ENCODE peak calls at places on chromosomes 1 and 21, in six cellular contexts. J is ovary, D is right cardiac atrium, X is Karpas-422, R is heart left ventricle, U is fibroblast of lung. E is an unnamed sample.

GRCh38 chr1:17189632-17190525 is 15.0 kb upstream of the PADI1 start:
- DNase-seq in D (no peak), R (no peak), X (no peak), J (no peak), U (peak; percentile 91), E (no peak)

GRCh38 chr21:27244796-27245195 is 277.9 kb upstream of the ADAMTS5 start:
- DNase-seq in X (no peak), R (no peak), U (peak; percentile 39), D (no peak), J (no peak), E (no peak)

GRCh38 chr1:119254067-119254720 is 113.7 kb upstream of the WARS2 start:
- DNase-seq in R (no peak), X (no peak), D (no peak), U (no peak), J (no peak), E (no peak)

GRCh38 chr1:60563777-60564176 is 490.2 kb upstream of the C1orf87 start:
- DNase-seq in R (no peak), X (no peak), U (no peak), J (no peak), D (no peak), E (no peak)

GRCh38 chr1:204777591-204777990 is 92.1 kb upstream of the LRRN2 start:
- DNase-seq in J (no peak), R (no peak), X (no peak), U (no peak), D (no peak), E (no peak)

GRCh38 chr1:69737527-69738176 is 169.9 kb downstream of the LRRC7 start:
- DNase-seq in X (peak; percentile 82), R (no peak), U (peak; percentile 86), D (no peak), J (no peak), E (peak; percentile 16)

GRCh38 chr1:8116892-8117262 is 90.8 kb upstream of the ERRFI1 start:
- DNase-seq in R (peak; percentile 81), J (peak; percentile 87), U (peak; percentile 97), D (peak; percentile 89), X (no peak), E (no peak)

GRCh38 chr1:115565353-115565752 is 76.4 kb upstream of the VANGL1 start:
- DNase-seq in D (no peak), R (no peak), J (no peak), X (no peak), U (no peak), E (no peak)

GRCh38 chr21:30268608-30269197 is 14.0 kb downstream of the KRTAP24-1 start:
- DNase-seq in R (no peak), D (no peak), J (no peak), X (peak; percentile 74), U (no peak), E (peak; percentile 8)

GRCh38 chr1:167441222-167441621 is 77.1 kb downstream of the CD247 start:
- DNase-seq in U (no peak), D (no peak), X (no peak), R (no peak), J (no peak), E (no peak)

GRCh38 chr1:86322241-86322640 is 73.9 kb downstream of the ODF2L start:
- DNase-seq in R (no peak), X (no peak), J (no peak), U (no peak), D (no peak), E (no peak)

DNA sequence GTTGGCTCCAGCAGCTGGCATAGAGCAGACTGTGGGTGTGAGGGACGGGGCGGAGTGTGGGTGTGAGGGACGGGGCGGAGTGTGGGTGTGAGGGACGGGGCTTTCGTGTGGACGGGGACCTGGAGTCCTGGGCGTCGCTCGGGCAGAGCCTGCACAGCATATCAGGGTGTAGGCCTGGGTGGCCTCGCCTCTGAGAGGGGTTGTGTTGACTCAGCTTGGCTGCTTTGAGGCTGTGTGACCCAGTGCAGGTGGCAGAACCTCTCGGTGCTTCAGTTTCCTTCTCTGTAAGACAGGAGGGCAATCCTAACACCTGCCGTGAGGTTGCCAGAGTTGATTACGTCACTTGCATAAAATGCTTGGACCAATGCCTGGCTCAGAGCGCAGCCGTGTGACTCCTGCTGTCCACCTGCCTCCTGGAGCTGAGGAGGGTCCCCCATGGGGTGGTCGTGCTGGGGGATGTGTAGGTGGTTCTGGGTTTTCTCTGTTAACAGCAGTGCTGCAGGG is 15.3 kb downstream of the PDXK start:
- DNase-seq in R (no peak), J (peak; percentile 17), U (no peak), D (peak; percentile 47), X (no peak), E (no peak)
- H3K4me1 ChIP-seq in R (peaks cover 44% of the 10 kb centered on the region), J (peaks cover 3% of the 10 kb centered on the region), U (peaks cover 22% of the 10 kb centered on the region), D (peaks cover 7% of the 10 kb centered on the region), X (peaks cover 5% of the 10 kb centered on the region), E (no peaks in the 10 kb centered on the region)

GRCh38 chr1:26471201-26471497 is 1.1 kb upstream of the HMGN2 start:
- DNase-seq in R (no peak), J (no peak), X (peak; percentile 54), D (no peak), U (no peak), E (no peak)

GRCh38 chr1:26469558-26469957 is 2.7 kb upstream of the HMGN2 start:
- DNase-seq in D (no peak), U (no peak), R (no peak), J (no peak), X (no peak), E (no peak)

GRCh38 chr1:26472330-26472900 is at the start of gene HMGN2:
- DNase-seq in D (peak; percentile 96), X (peak; percentile 96), J (peak; percentile 96), U (peak; percentile 87), R (peak; percentile 94), E (peak; percentile 87)

GRCh38 chr1:26472901-26473845 is 933 bp downstream of the HMGN2 start:
- DNase-seq in R (peak; percentile 97), D (peak; percentile 98), X (peak; percentile 95), U (peak; percentile 94), J (peak; percentile 98), E (peak; percentile 86)

GRCh38 chr1:26471498-26472329 is 526 bp upstream of the HMGN2 start:
- DNase-seq in U (peak; percentile 77), R (peak; percentile 82), D (peak; percentile 85), J (peak; percentile 71), X (peak; percentile 74), E (peak; percentile 72)
- H3K4me1 ChIP-seq in U (peaks cover 3% of the 10 kb centered on the region), R (peaks cover 41% of the 10 kb centered on the region), D (peaks cover 8% of the 10 kb centered on the region), J (peaks cover 8% of the 10 kb centered on the region), X (peaks cover 23% of the 10 kb centered on the region), E (no peaks in the 10 kb centered on the region)

GRCh38 chr1:230067871-230068814 is 1.1 kb downstream of the GALNT2 start:
- DNase-seq in X (no peak), D (peak; percentile 76), R (peak; percentile 46), J (no peak), U (peak; percentile 19), E (peak; percentile 46)
- H3K4me1 ChIP-seq in X (peaks cover 25% of the 10 kb centered on the region), D (no peaks in the 10 kb centered on the region), R (peaks cover 40% of the 10 kb centered on the region), J (peaks cover 11% of the 10 kb centered on the region), U (peaks cover 6% of the 10 kb centered on the region), E (no peaks in the 10 kb centered on the region)

DNA sequence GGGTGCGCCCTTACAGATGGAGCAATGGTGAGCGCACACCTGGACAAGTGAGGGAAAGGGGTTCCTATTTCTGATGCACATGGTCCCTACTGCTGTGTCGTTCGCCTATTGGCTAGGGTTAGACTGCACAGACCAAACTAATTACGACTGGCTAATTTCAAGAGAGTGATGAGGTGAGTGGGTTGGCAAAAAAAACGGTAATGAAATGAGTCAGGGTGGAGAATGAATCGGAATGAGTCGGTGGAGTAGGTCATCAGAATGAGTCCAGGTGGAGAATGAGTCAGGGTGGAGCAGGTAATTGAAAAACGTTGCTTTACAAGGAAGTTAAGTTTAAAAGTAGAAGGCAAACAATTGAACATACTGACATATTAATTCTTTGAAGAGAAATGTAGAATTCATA is 79.8 kb downstream of the WDR4 start:
- DNase-seq in X (no peak), D (no peak), R (no peak), U (no peak), J (no peak), E (no peak)
- H3K4me1 ChIP-seq in X (peaks cover 4% of the 10 kb centered on the region), D (no peaks in the 10 kb centered on the region), R (no peaks in the 10 kb centered on the region), U (no peaks in the 10 kb centered on the region), J (no peaks in the 10 kb centered on the region), E (no peaks in the 10 kb centered on the region)

GRCh38 chr1:26159113-26160039 is 497 bp downstream of the FAM110D start:
- DNase-seq in X (no peak), U (no peak), J (no peak), D (peak; percentile 65), R (peak; percentile 79), E (no peak)
- H3K4me1 ChIP-seq in X (no peaks in the 10 kb centered on the region), U (peaks cover 2% of the 10 kb centered on the region), J (peaks cover 6% of the 10 kb centered on the region), D (peaks cover 15% of the 10 kb centered on the region), R (peaks cover 44% of the 10 kb centered on the region), E (peaks cover 7% of the 10 kb centered on the region)

GRCh38 chr1:92944901-92945747 is 16.1 kb downstream of the DIPK1A start:
- DNase-seq in J (no peak), X (no peak), R (no peak), U (no peak), D (peak; percentile 28), E (no peak)
- H3K4me1 ChIP-seq in J (no peaks in the 10 kb centered on the region), X (peaks cover 14% of the 10 kb centered on the region), R (peaks cover 28% of the 10 kb centered on the region), U (peaks cover 6% of the 10 kb centered on the region), D (no peaks in the 10 kb centered on the region), E (no peaks in the 10 kb centered on the region)

DNA sequence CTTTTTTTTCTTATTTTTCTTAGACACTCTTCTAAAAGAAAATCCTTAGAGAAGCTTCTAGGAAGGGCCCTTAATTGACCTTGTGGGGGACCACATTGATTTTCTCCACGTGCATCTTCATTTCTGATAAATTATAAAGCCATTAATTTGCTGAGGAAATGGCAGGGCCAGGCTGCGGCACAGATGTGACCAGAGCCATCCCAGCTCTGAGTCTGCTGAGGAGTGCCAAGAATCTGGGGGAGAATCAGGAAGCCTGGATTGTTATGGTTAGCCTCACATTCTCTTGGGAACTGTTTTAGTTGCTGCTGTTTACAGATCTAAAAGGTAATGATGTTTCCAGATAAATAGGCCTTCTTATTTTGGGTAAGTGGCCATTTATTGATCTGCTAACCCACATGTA is 16.2 kb downstream of the PROX1 start:
- DNase-seq in D (no peak), X (no peak), U (no peak), R (no peak), J (no peak), E (peak; percentile 84)
- H3K4me1 ChIP-seq in D (no peaks in the 10 kb centered on the region), X (peaks cover 15% of the 10 kb centered on the region), U (no peaks in the 10 kb centered on the region), R (peaks cover 4% of the 10 kb centered on the region), J (peaks cover 8% of the 10 kb centered on the region), E (peaks cover 64% of the 10 kb centered on the region)

DNA sequence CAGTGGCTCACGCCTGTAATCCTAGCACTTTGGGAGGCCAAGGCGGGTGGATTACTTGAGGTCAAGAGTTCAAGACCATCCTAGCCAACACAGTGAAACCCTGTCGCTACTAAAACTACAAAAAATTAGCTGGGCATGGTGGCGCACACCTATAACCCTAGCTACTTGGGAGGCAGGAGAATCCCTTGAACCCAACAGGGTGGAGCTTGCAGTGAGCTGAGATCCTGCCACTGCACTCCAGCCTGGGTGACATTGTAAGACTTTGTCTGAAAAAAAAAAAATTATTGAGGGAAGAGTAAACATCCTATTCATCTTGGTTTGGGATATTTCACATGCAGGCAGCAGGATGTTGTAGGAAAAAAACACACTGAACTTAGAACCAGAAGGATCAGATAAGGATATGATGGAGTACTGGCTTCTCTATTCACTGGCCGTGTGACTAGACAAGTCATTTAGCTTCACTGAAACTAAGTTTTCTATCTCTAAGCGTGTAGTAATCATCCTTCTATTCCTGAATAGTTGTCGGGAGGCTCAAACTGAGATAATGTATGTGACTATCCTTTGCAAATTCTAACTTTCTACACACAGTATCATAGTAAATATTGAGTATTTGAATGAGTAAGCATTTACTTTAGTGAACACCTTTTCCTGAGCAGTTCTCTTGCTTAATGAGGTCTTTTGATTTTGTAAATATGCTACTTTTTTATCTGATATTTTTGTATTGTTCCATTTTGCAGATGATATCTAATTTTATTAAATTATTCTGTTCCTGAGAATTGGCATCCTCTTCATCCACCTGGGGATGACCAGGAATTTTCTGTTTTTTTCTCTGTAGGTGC is 18.1 kb downstream of the CAP1 start:
- DNase-seq in U (no peak), D (no peak), J (no peak), X (no peak), R (no peak), E (no peak)
- H3K4me1 ChIP-seq in U (no peaks in the 10 kb centered on the region), D (peaks cover 18% of the 10 kb centered on the region), J (peaks cover 4% of the 10 kb centered on the region), X (peaks cover 64% of the 10 kb centered on the region), R (peaks cover 97% of the 10 kb centered on the region), E (no peaks in the 10 kb centered on the region)